ENCODE peak calls at places on chromosomes 11 and 22, in five cellular contexts. One of them, this sample, is unnamed.

GRCh38 chr11:72497731-72498130 is 63.4 kb upstream of the CLPB start:
- DNase-seq in AG20443: no peak
- DNase-seq in amniotic stem cell: no peak
- DNase-seq in nucleus accumbens: no peak
- DNase-seq in MM.1S: no peak
- DNase-seq in this sample: peak

GRCh38 chr11:56843816-56844215 is 95.3 kb upstream of the OR9G4 start:
- DNase-seq in amniotic stem cell: no peak
- DNase-seq in AG20443: no peak
- DNase-seq in nucleus accumbens: no peak
- DNase-seq in MM.1S: no peak
- DNase-seq in this sample: no peak

GRCh38 chr11:22392561-22392960 is 54.4 kb downstream of the SLC17A6 start:
- DNase-seq in AG20443: no peak
- DNase-seq in nucleus accumbens: no peak
- DNase-seq in amniotic stem cell: no peak
- DNase-seq in MM.1S: no peak
- DNase-seq in this sample: no peak

GRCh38 chr11:101618691-101619090 is 34.9 kb upstream of the TRPC6 start:
- DNase-seq in AG20443: peak
- DNase-seq in amniotic stem cell: no peak
- DNase-seq in nucleus accumbens: no peak
- DNase-seq in MM.1S: no peak
- DNase-seq in this sample: peak

GRCh38 chr22:39956932-39957664 is 3.1 kb upstream of the TMA7B start:
- DNase-seq in nucleus accumbens: no peak
- DNase-seq in amniotic stem cell: no peak
- DNase-seq in MM.1S: peak
- DNase-seq in AG20443: no peak
- DNase-seq in this sample: no peak

GRCh38 chr11:83092488-83093384 is 21.0 kb upstream of the RAB30 start:
- DNase-seq in amniotic stem cell: no peak
- DNase-seq in nucleus accumbens: no peak
- DNase-seq in AG20443: no peak
- DNase-seq in MM.1S: no peak
- DNase-seq in this sample: no peak

GRCh38 chr11:43503417-43503816 is 144.7 kb downstream of the TTC17 start:
- DNase-seq in MM.1S: peak
- DNase-seq in AG20443: no peak
- DNase-seq in amniotic stem cell: no peak
- DNase-seq in nucleus accumbens: no peak
- DNase-seq in this sample: no peak

GRCh38 chr11:59680287-59681154 is 11.7 kb upstream of the PATL1 start:
- DNase-seq in amniotic stem cell: peak
- DNase-seq in nucleus accumbens: no peak
- DNase-seq in MM.1S: peak
- DNase-seq in AG20443: peak
- DNase-seq in this sample: peak

GRCh38 chr11:33059331-33060007 is 20.1 kb downstream of the TCP11L1 start:
- DNase-seq in amniotic stem cell: no peak
- DNase-seq in nucleus accumbens: no peak
- DNase-seq in AG20443: no peak
- DNase-seq in MM.1S: no peak
- DNase-seq in this sample: no peak

GRCh38 chr11:69196322-69197169 is 40.8 kb downstream of the SMIM38 start:
- DNase-seq in nucleus accumbens: no peak
- DNase-seq in amniotic stem cell: no peak
- DNase-seq in AG20443: no peak
- DNase-seq in MM.1S: no peak
- DNase-seq in this sample: no peak

GRCh38 chr11:64767344-64768299 is 7.8 kb upstream of the PYGM start:
- DNase-seq in nucleus accumbens: no peak
- DNase-seq in amniotic stem cell: no peak
- DNase-seq in MM.1S: no peak
- DNase-seq in AG20443: peak
- DNase-seq in this sample: no peak

GRCh38 chr11:50214376-50214775 is 181.7 kb downstream of the OR4C45 start:
- DNase-seq in amniotic stem cell: no peak
- DNase-seq in AG20443: no peak
- DNase-seq in nucleus accumbens: no peak
- DNase-seq in MM.1S: no peak
- DNase-seq in this sample: no peak

GRCh38 chr11:14242198-14242597 is 116.8 kb downstream of the RRAS2 start:
- DNase-seq in AG20443: no peak
- DNase-seq in nucleus accumbens: no peak
- DNase-seq in MM.1S: no peak
- DNase-seq in amniotic stem cell: no peak
- DNase-seq in this sample: no peak

GRCh38 chr22:50034126-50035081 is 21.8 kb upstream of the IL17REL start:
- DNase-seq in AG20443: no peak
- DNase-seq in nucleus accumbens: no peak
- DNase-seq in MM.1S: no peak
- DNase-seq in amniotic stem cell: no peak
- DNase-seq in this sample: no peak

GRCh38 chr11:111778047-111778558 is 11.9 kb upstream of the PPP2R1B start:
- DNase-seq in amniotic stem cell: no peak
- DNase-seq in nucleus accumbens: no peak
- DNase-seq in MM.1S: no peak
- DNase-seq in AG20443: no peak
- DNase-seq in this sample: no peak

GRCh38 chr11:63870351-63871197 is 31.7 kb downstream of the MARK2 start:
- DNase-seq in nucleus accumbens: no peak
- DNase-seq in AG20443: no peak
- DNase-seq in amniotic stem cell: no peak
- DNase-seq in MM.1S: no peak
- DNase-seq in this sample: no peak

GRCh38 chr11:43922295-43922648 is 20.2 kb upstream of the C11orf96 start:
- DNase-seq in MM.1S: no peak
- DNase-seq in nucleus accumbens: no peak
- DNase-seq in AG20443: no peak
- DNase-seq in amniotic stem cell: no peak
- DNase-seq in this sample: no peak

GRCh38 chr22:47166446-47167016 is 404.1 kb downstream of the TBC1D22A start:
- DNase-seq in amniotic stem cell: no peak
- DNase-seq in MM.1S: no peak
- DNase-seq in nucleus accumbens: no peak
- DNase-seq in AG20443: no peak
- DNase-seq in this sample: no peak

GRCh38 chr22:20957691-20958440 is 9.2 kb upstream of the AIFM3 start:
- DNase-seq in amniotic stem cell: no peak
- DNase-seq in AG20443: peak
- DNase-seq in MM.1S: no peak
- DNase-seq in nucleus accumbens: no peak
- DNase-seq in this sample: no peak

GRCh38 chr11:117627259-117627658 is 169.8 kb downstream of the DSCAML1 start:
- DNase-seq in AG20443: no peak
- DNase-seq in amniotic stem cell: no peak
- DNase-seq in nucleus accumbens: no peak
- DNase-seq in MM.1S: no peak
- DNase-seq in this sample: no peak

GRCh38 chr11:119229736-119230135 is 23.6 kb downstream of the CBL start:
- DNase-seq in nucleus accumbens: no peak
- DNase-seq in MM.1S: no peak
- DNase-seq in amniotic stem cell: no peak
- DNase-seq in AG20443: no peak
- DNase-seq in this sample: no peak

This sample was measured in skeletal muscle cell.